ENCODE peak calls at places on chromosomes 1 and 21, in five cellular contexts. J is HEK293T, D is HT-29, L is B cell, K is neural crest cell. U is an unnamed sample.

GRCh38 chr1:37056201-37056764 is 22.0 kb upstream of the GRIK3 start:
- DNase-seq in J (no peak), D (no peak), L (no peak), K (no peak), U (no peak)

GRCh38 chr21:18070392-18070791 is 174.2 kb upstream of the CHODL start:
- DNase-seq in J (peak), D (no peak), L (no peak), K (no peak), U (no peak)

GRCh38 chr1:210222288-210223006 is 10.1 kb upstream of the SERTAD4 start:
- DNase-seq in J (peak), D (peak), L (no peak), K (no peak), U (no peak)

GRCh38 chr1:1415751-1416150 is 5.3 kb downstream of the ANKRD65 start:
- DNase-seq in J (no peak), D (no peak), L (no peak), K (no peak), U (no peak)

GRCh38 chr1:150841626-150842025 is 33.6 kb upstream of the CTSK start:
- DNase-seq in J (no peak), D (no peak), L (no peak), K (no peak), U (no peak)

GRCh38 chr1:74579425-74579824 is 67.0 kb upstream of the LRRC53 start:
- DNase-seq in J (no peak), D (no peak), L (no peak), K (no peak), U (no peak)

GRCh38 chr1:89277725-89278124 is 5.1 kb upstream of the GBP5 start:
- DNase-seq in J (no peak), D (no peak), L (no peak), K (no peak), U (no peak)

GRCh38 chr1:112507896-112508241 is 896 bp upstream of the WNT2B start:
- DNase-seq in J (peak), D (no peak), L (peak), K (no peak), U (no peak)

GRCh38 chr1:147115496-147115895 is 56.8 kb downstream of the PRKAB2 start:
- DNase-seq in J (no peak), D (no peak), L (no peak), K (no peak), U (no peak)

GRCh38 chr1:27556781-27557595 is 47.0 kb downstream of the AHDC1 start:
- DNase-seq in J (peak), D (peak), L (peak), K (peak), U (peak)

GRCh38 chr1:157585984-157586383 is 11.9 kb downstream of the FCRL4 start:
- DNase-seq in J (no peak), D (no peak), L (no peak), K (no peak), U (no peak)

GRCh38 chr1:27428316-27429028 is 36.0 kb downstream of the GPR3 start:
- DNase-seq in J (no peak), D (no peak), L (no peak), K (no peak), U (no peak)

GRCh38 chr21:26597981-26598380 is 24.9 kb upstream of the CYYR1 start:
- DNase-seq in J (no peak), D (no peak), L (no peak), K (no peak), U (no peak)

GRCh38 chr1:205048382-205048781 is 5.4 kb downstream of the CNTN2 start:
- DNase-seq in J (no peak), D (no peak), L (no peak), K (no peak), U (no peak)

GRCh38 chr1:238111521-238111920 is 220.8 kb upstream of the ZP4 start:
- DNase-seq in J (no peak), D (no peak), L (no peak), K (no peak), U (no peak)

GRCh38 chr1:101905298-101905794 is 91.4 kb downstream of the OLFM3 start:
- DNase-seq in J (no peak), D (no peak), L (no peak), K (no peak), U (no peak)

GRCh38 chr21:41958886-41959563 is 5.2 kb upstream of the C2CD2 start:
- DNase-seq in J (no peak), D (no peak), L (no peak), K (no peak), U (no peak)

GRCh38 chr1:180501865-180502360 is 464 bp downstream of the ACBD6 start:
- DNase-seq in J (peak), D (peak), L (no peak), K (no peak), U (peak)

GRCh38 chr1:184408580-184408979 is 21.8 kb downstream of the C1orf21 start:
- DNase-seq in J (no peak), D (no peak), L (no peak), K (no peak), U (no peak)

GRCh38 chr21:35136586-35137254 is 87.6 kb upstream of the RUNX1 start:
- DNase-seq in J (no peak), D (peak), L (no peak), K (no peak), U (peak)

GRCh38 chr1:94039871-94040569 is 80.9 kb downstream of the ABCA4 start:
- DNase-seq in J (no peak), D (peak), L (no peak), K (no peak), U (no peak)

U was measured in Caco-2.